ENCODE peak calls at places on chromosomes 3 and 15, in nine cellular contexts. D, W, H, Z, V, O, T, L and M are unnamed samples.
A peak's percentile ranks its signal among the peaks of the same experiment; 100 is the strongest.

GRCh38 chr3:172904817-172905479 is 154.4 kb downstream of the ECT2 start:
- DNase-seq in D (no peak), W (no peak), H (no peak), Z (no peak), V (peak; percentile 23), O (no peak), T (no peak), L (no peak), M (no peak)

GRCh38 chr3:100274361-100274760 is 13.6 kb downstream of the TBC1D23 start:
- DNase-seq in D (no peak), W (no peak), H (no peak), Z (no peak), V (no peak), O (no peak), T (no peak), L (no peak), M (no peak)

GRCh38 chr15:47990821-47991220 is 130.0 kb upstream of the SLC24A5 start:
- DNase-seq in D (no peak), W (no peak), H (no peak), Z (no peak), V (no peak), O (no peak), T (no peak), L (no peak), M (no peak)

GRCh38 chr3:184085389-184085852 is 11.4 kb upstream of the HTR3E start:
- DNase-seq in D (no peak), W (no peak), H (no peak), Z (peak; percentile 9), V (no peak), O (no peak), T (no peak), L (peak; percentile 37), M (no peak)

GRCh38 chr3:170634663-170635096 is 48.8 kb upstream of the SLC7A14 start:
- DNase-seq in D (no peak), W (no peak), H (peak; percentile 74), Z (no peak), V (no peak), O (no peak), T (no peak), L (no peak), M (no peak)

GRCh38 chr3:157151151-157151550 is 8.8 kb downstream of the CCNL1 start:
- DNase-seq in D (no peak), W (no peak), H (no peak), Z (no peak), V (no peak), O (no peak), T (no peak), L (no peak), M (no peak)

GRCh38 chr15:61651267-61651666 is 409.0 kb downstream of the VPS13C start:
- DNase-seq in D (no peak), W (no peak), H (no peak), Z (no peak), V (no peak), O (no peak), T (no peak), L (no peak), M (no peak)

GRCh38 chr3:153856932-153857331 is 264.3 kb upstream of the ARHGEF26 start:
- DNase-seq in D (no peak), W (no peak), H (no peak), Z (no peak), V (peak; percentile 9), O (no peak), T (no peak), L (no peak), M (no peak)

GRCh38 chr3:183189641-183190040 is 27.1 kb upstream of the LAMP3 start:
- DNase-seq in D (no peak), W (no peak), H (no peak), Z (no peak), V (no peak), O (no peak), T (no peak), L (no peak), M (no peak)

GRCh38 chr15:89781891-89782618 is 5.9 kb downstream of the MESP2 start:
- DNase-seq in D (no peak), W (no peak), H (peak; percentile 62), Z (peak; percentile 47), V (peak; percentile 7), O (no peak), T (no peak), L (peak; percentile 92), M (no peak)

GRCh38 chr3:121630355-121630754 is 30.3 kb downstream of the HCLS1 start:
- DNase-seq in D (no peak), W (no peak), H (no peak), Z (no peak), V (no peak), O (no peak), T (no peak), L (no peak), M (no peak)

GRCh38 chr15:90201944-90202375 is 830 bp downstream of the SEMA4B start:
- DNase-seq in D (no peak), W (no peak), H (no peak), Z (no peak), V (peak; percentile 66), O (no peak), T (no peak), L (no peak), M (no peak)

GRCh38 chr3:36525115-36525711 is 144.9 kb downstream of the STAC start:
- DNase-seq in D (no peak), W (no peak), H (no peak), Z (no peak), V (no peak), O (no peak), T (no peak), L (no peak), M (no peak)

GRCh38 chr3:136350132-136350531 is 100.0 kb downstream of the PCCB start:
- DNase-seq in D (no peak), W (no peak), H (no peak), Z (no peak), V (no peak), O (no peak), T (no peak), L (no peak), M (no peak)

GRCh38 chr3:15488002-15488401 is 33.5 kb downstream of the COLQ start:
- DNase-seq in D (no peak), W (no peak), H (no peak), Z (no peak), V (no peak), O (no peak), T (no peak), L (no peak), M (no peak)

GRCh38 chr15:96331141-96331941 is 841 bp downstream of the NR2F2 start:
- DNase-seq in D (no peak), W (no peak), H (peak; percentile 65), Z (peak; percentile 68), V (no peak), O (no peak), T (no peak), L (no peak), M (no peak)

GRCh38 chr3:40020689-40021088 is 211.3 kb downstream of the MYRIP start:
- DNase-seq in D (no peak), W (no peak), H (no peak), Z (no peak), V (no peak), O (no peak), T (no peak), L (no peak), M (no peak)

GRCh38 chr3:179286331-179286730 is 35.4 kb upstream of the KCNMB3 start:
- DNase-seq in D (no peak), W (no peak), H (no peak), Z (no peak), V (no peak), O (no peak), T (no peak), L (no peak), M (no peak)

GRCh38 chr15:95024388-95024787 is 793.0 kb downstream of the MCTP2 start:
- DNase-seq in D (no peak), W (no peak), H (no peak), Z (peak; percentile 8), V (peak; percentile 10), O (no peak), T (no peak), L (peak; percentile 46), M (no peak)

GRCh38 chr3:35043040-35043439 is 596.3 kb upstream of the ARPP21 start:
- DNase-seq in D (no peak), W (no peak), H (no peak), Z (no peak), V (no peak), O (no peak), T (no peak), L (no peak), M (no peak)

GRCh38 chr15:51493892-51494291 is 128.7 kb downstream of the DMXL2 start:
- DNase-seq in D (no peak), W (no peak), H (peak; percentile 22), Z (no peak), V (no peak), O (no peak), T (no peak), L (no peak), M (no peak)

GRCh38 chr3:25856902-25857518 is 67.1 kb downstream of the OXSM start:
- DNase-seq in D (no peak), W (no peak), H (peak; percentile 39), Z (peak; percentile 51), V (peak; percentile 44), O (no peak), T (no peak), L (peak; percentile 72), M (no peak)

GRCh38 chr3:42696356-42697301 is 6.0 kb downstream of the HHATL start:
- DNase-seq in D (peak; percentile 17), W (no peak), H (no peak), Z (no peak), V (no peak), O (no peak), T (no peak), L (no peak), M (no peak)